ENCODE peak calls at places on chromosomes 5 and 9, in five cellular contexts. R is GM03348, H is GM23248, T is trophoblast cell, P is GM10248. D is an unnamed sample.
A peak's percentile ranks its signal among the peaks of the same experiment; 100 is the strongest.

GRCh38 chr5:145811834-145812625 is 23.1 kb downstream of the PRELID2 start:
- DNase-seq in R (peak; percentile 55), H (peak; percentile 50), T (peak; percentile 21), P (no peak), D (peak; percentile 41)

GRCh38 chr5:6568383-6568782 is 64.5 kb downstream of the NSUN2 start:
- DNase-seq in R (no peak), H (no peak), T (no peak), P (no peak), D (no peak)

GRCh38 chr9:74642376-74642775 is 145.2 kb downstream of the RORB start:
- DNase-seq in R (no peak), H (no peak), T (no peak), P (no peak), D (no peak)

GRCh38 chr5:134007581-134008256 is 2.9 kb upstream of the VDAC1 start:
- DNase-seq in R (peak; percentile 55), H (no peak), T (no peak), P (no peak), D (no peak)

GRCh38 chr5:176447538-176447981 is 625 bp upstream of the FAF2 start:
- DNase-seq in R (no peak), H (no peak), T (no peak), P (no peak), D (no peak)

GRCh38 chr9:98860871-98861293 is 53.4 kb downstream of the GALNT12 start:
- DNase-seq in R (peak; percentile 90), H (peak; percentile 93), T (peak; percentile 43), P (no peak), D (peak; percentile 78)

GRCh38 chr5:124420952-124421351 is 325.5 kb downstream of the ZNF608 start:
- DNase-seq in R (no peak), H (no peak), T (no peak), P (no peak), D (no peak)

GRCh38 chr9:131273791-131274673 is 2.3 kb downstream of the FAM78A start:
- DNase-seq in R (no peak), H (no peak), T (no peak), P (no peak), D (no peak)

GRCh38 chr9:74858753-74859414 is 28.8 kb downstream of the TRPM6 start:
- DNase-seq in R (no peak), H (no peak), T (no peak), P (no peak), D (no peak)

GRCh38 chr9:100598641-100599145 is 20.8 kb downstream of the CAVIN4 start:
- DNase-seq in R (peak; percentile 96), H (peak; percentile 92), T (peak; percentile 91), P (peak; percentile 74), D (peak; percentile 94)

GRCh38 chr5:89037090-89037489 is 154.1 kb upstream of the MEF2C start:
- DNase-seq in R (peak; percentile 6), H (peak; percentile 89), T (peak; percentile 87), P (no peak), D (no peak)

GRCh38 chr5:34455096-34455495 is 201.0 kb upstream of the RAI14 start:
- DNase-seq in R (no peak), H (peak; percentile 27), T (no peak), P (no peak), D (no peak)

GRCh38 chr5:109125755-109126429 is 283.9 kb downstream of the PJA2 start:
- DNase-seq in R (no peak), H (no peak), T (no peak), P (no peak), D (no peak)

GRCh38 chr5:91020065-91020800 is 362.9 kb downstream of the ARRDC3 start:
- DNase-seq in R (no peak), H (peak; percentile 12), T (peak; percentile 98), P (no peak), D (no peak)

GRCh38 chr5:179919487-179920060 is 11.9 kb upstream of the TBC1D9B start:
- DNase-seq in R (no peak), H (no peak), T (no peak), P (no peak), D (no peak)

GRCh38 chr9:129131300-129132145 is 20.3 kb downstream of the PTPA start:
- DNase-seq in R (peak; percentile 89), H (peak; percentile 77), T (peak; percentile 84), P (peak; percentile 88), D (peak; percentile 83)

GRCh38 chr5:126884269-126884819 is 107.4 kb downstream of the LMNB1 start:
- DNase-seq in R (peak; percentile 62), H (peak; percentile 93), T (peak; percentile 26), P (no peak), D (peak; percentile 45)

GRCh38 chr9:75775173-75775572 is 115.3 kb upstream of the PCSK5 start:
- DNase-seq in R (no peak), H (no peak), T (no peak), P (no peak), D (no peak)

GRCh38 chr9:133074111-133074651 is 12.4 kb downstream of the CEL start:
- DNase-seq in R (peak; percentile 63), H (peak; percentile 56), T (no peak), P (no peak), D (peak; percentile 53)

GRCh38 chr9:34123682-34124081 is 2.8 kb downstream of the DCAF12 start:
- DNase-seq in R (no peak), H (no peak), T (peak; percentile 25), P (peak; percentile 53), D (no peak)

GRCh38 chr9:129318121-129319075 is 140.3 kb upstream of the IER5L start:
- DNase-seq in R (no peak), H (peak; percentile 42), T (peak; percentile 98), P (no peak), D (no peak)

GRCh38 chr5:2675548-2675947 is 75.9 kb downstream of the IRX2 start:
- DNase-seq in R (no peak), H (no peak), T (no peak), P (no peak), D (no peak)

GRCh38 chr9:81724242-81724889 is 35.0 kb upstream of the TLE1 start:
- DNase-seq in R (no peak), H (no peak), T (no peak), P (no peak), D (no peak)

GRCh38 chr9:124535846-124536245 is 28.6 kb upstream of the NR5A1 start:
- DNase-seq in R (no peak), H (no peak), T (no peak), P (no peak), D (no peak)

D was measured in hepatocyte.